ENCODE peak calls at places on chromosomes 6 and 20, in four cellular contexts. B is cardiac muscle cell, C is head of caudate nucleus, Z is KBM-7. V is an unnamed sample.

GRCh38 chr6:22747576-22747975 is 178.2 kb downstream of the HDGFL1 start:
- DNase-seq in B (no peak), C (no peak), Z (no peak), V (no peak)

GRCh38 chr6:165819394-165819793 is 156.4 kb upstream of the PDE10A start:
- DNase-seq in B (peak; percentile 27), C (no peak), Z (no peak), V (peak; percentile 46)

GRCh38 chr6:12878741-12879140 is 162.2 kb downstream of the PHACTR1 start:
- DNase-seq in B (no peak), C (no peak), Z (no peak), V (no peak)

GRCh38 chr6:113809818-113810217 is 47.3 kb upstream of the MARCKS start:
- DNase-seq in B (no peak), C (no peak), Z (peak; percentile 85), V (no peak)

GRCh38 chr20:61759286-61760065 is 306.2 kb downstream of the TAF4 start:
- DNase-seq in B (no peak), C (no peak), Z (no peak), V (no peak)

GRCh38 chr6:130520235-130520634 is 154.4 kb downstream of the TMEM200A start:
- DNase-seq in B (no peak), C (no peak), Z (no peak), V (no peak)

GRCh38 chr20:58571942-58572666 is 56.9 kb upstream of the APCDD1L start:
- DNase-seq in B (peak; percentile 39), C (no peak), Z (no peak), V (no peak)

GRCh38 chr6:168439791-168440491 is 1.0 kb upstream of the SMOC2 start:
- DNase-seq in B (no peak), C (no peak), Z (no peak), V (no peak)

GRCh38 chr6:91895592-91895991 is 1308.7 kb upstream of the MAP3K7 start:
- DNase-seq in B (no peak), C (no peak), Z (no peak), V (no peak)

GRCh38 chr6:168217880-168218537 is 101.6 kb downstream of the DACT2 start:
- DNase-seq in B (peak; percentile 33), C (no peak), Z (no peak), V (no peak)

GRCh38 chr20:52552181-52552872 is 360.7 kb upstream of the ZFP64 start:
- DNase-seq in B (peak; percentile 16), C (no peak), Z (no peak), V (no peak)

GRCh38 chr6:56955171-56956155 is 556 bp downstream of the BEND6 start:
- DNase-seq in B (peak; percentile 96), C (peak; percentile 79), Z (peak; percentile 96), V (peak; percentile 85)